ENCODE peak calls at places on chromosomes 3 and 15, in four cellular contexts. One of them, this sample, is unnamed.

GRCh38 chr3:120673116-120673515 is 8.9 kb downstream of the HGD start:
- DNase-seq in trophoblast cell: no peak
- DNase-seq in adipocyte: no peak
- DNase-seq in thoracic aorta: no peak
- DNase-seq in this sample: no peak

GRCh38 chr15:65414841-65415621 is 7.7 kb downstream of the IGDCC4 start:
- DNase-seq in trophoblast cell: no peak
- DNase-seq in adipocyte: peak; percentile 68
- DNase-seq in thoracic aorta: no peak
- DNase-seq in this sample: no peak

GRCh38 chr3:49869525-49870126 is at the start of gene CAMKV:
- DNase-seq in trophoblast cell: no peak
- DNase-seq in adipocyte: peak; percentile 11
- DNase-seq in thoracic aorta: no peak
- DNase-seq in this sample: no peak

GRCh38 chr15:78263351-78263781 is 996 bp upstream of the DNAJA4 start:
- DNase-seq in trophoblast cell: no peak
- DNase-seq in adipocyte: no peak
- DNase-seq in thoracic aorta: no peak
- DNase-seq in this sample: no peak

GRCh38 chr3:170049146-170050000 is 11.6 kb downstream of the GPR160 start:
- DNase-seq in trophoblast cell: peak; percentile 83
- DNase-seq in adipocyte: no peak
- DNase-seq in thoracic aorta: no peak
- DNase-seq in this sample: no peak

GRCh38 chr15:80572337-80572736 is 122.8 kb upstream of the ABHD17C start:
- DNase-seq in trophoblast cell: no peak
- DNase-seq in adipocyte: no peak
- DNase-seq in thoracic aorta: no peak
- DNase-seq in this sample: no peak

GRCh38 chr3:102449930-102450329 is 15.1 kb downstream of the ZPLD1 start:
- DNase-seq in trophoblast cell: no peak
- DNase-seq in adipocyte: no peak
- DNase-seq in thoracic aorta: no peak
- DNase-seq in this sample: no peak

GRCh38 chr3:107884719-107885460 is 205.9 kb downstream of the CD47 start:
- DNase-seq in trophoblast cell: peak; percentile 39
- DNase-seq in adipocyte: peak; percentile 75
- DNase-seq in thoracic aorta: no peak
- DNase-seq in this sample: peak; percentile 77

GRCh38 chr3:141878812-141879211 is 2.4 kb downstream of the ATP1B3 start:
- DNase-seq in trophoblast cell: no peak
- DNase-seq in adipocyte: peak; percentile 74
- DNase-seq in thoracic aorta: no peak
- DNase-seq in this sample: no peak

GRCh38 chr15:89499156-89499555 is 2.8 kb upstream of the RHCG start:
- DNase-seq in trophoblast cell: no peak
- DNase-seq in adipocyte: no peak
- DNase-seq in thoracic aorta: no peak
- DNase-seq in this sample: no peak

GRCh38 chr3:11204697-11205397 is 50.6 kb downstream of the HRH1 start:
- DNase-seq in trophoblast cell: no peak
- DNase-seq in adipocyte: no peak
- DNase-seq in thoracic aorta: no peak
- DNase-seq in this sample: no peak

GRCh38 chr3:81758275-81758674 is 3.2 kb downstream of the GBE1 start:
- DNase-seq in trophoblast cell: no peak
- DNase-seq in adipocyte: peak; percentile 92
- DNase-seq in thoracic aorta: peak; percentile 20
- DNase-seq in this sample: peak; percentile 41

GRCh38 chr15:85772668-85773067 is 22.1 kb downstream of the KLHL25 start:
- DNase-seq in trophoblast cell: no peak
- DNase-seq in adipocyte: no peak
- DNase-seq in thoracic aorta: no peak
- DNase-seq in this sample: no peak

GRCh38 chr3:158782283-158782682 is 19.6 kb upstream of the MFSD1 start:
- DNase-seq in trophoblast cell: no peak
- DNase-seq in adipocyte: peak; percentile 24
- DNase-seq in thoracic aorta: no peak
- DNase-seq in this sample: no peak

GRCh38 chr3:37625690-37626089 is 236.0 kb upstream of the CTDSPL start:
- DNase-seq in trophoblast cell: no peak
- DNase-seq in adipocyte: no peak
- DNase-seq in thoracic aorta: no peak
- DNase-seq in this sample: no peak

GRCh38 chr3:72368331-72368975 is 479.8 kb downstream of the SHQ1 start:
- DNase-seq in trophoblast cell: no peak
- DNase-seq in adipocyte: no peak
- DNase-seq in thoracic aorta: no peak
- DNase-seq in this sample: no peak

GRCh38 chr15:32717290-32718081 is at the start of gene GREM1:
- DNase-seq in trophoblast cell: no peak
- DNase-seq in adipocyte: peak; percentile 89
- DNase-seq in thoracic aorta: no peak
- DNase-seq in this sample: no peak

GRCh38 chr3:146342971-146343370 is 92.1 kb upstream of the PLSCR4 start:
- DNase-seq in trophoblast cell: no peak
- DNase-seq in adipocyte: peak; percentile 18
- DNase-seq in thoracic aorta: no peak
- DNase-seq in this sample: peak; percentile 55

GRCh38 chr3:149377408-149378111 is at the start of gene TM4SF1:
- DNase-seq in trophoblast cell: no peak
- DNase-seq in adipocyte: peak; percentile 47
- DNase-seq in thoracic aorta: peak; percentile 77
- DNase-seq in this sample: no peak

GRCh38 chr15:101171954-101172353 is 79.9 kb downstream of the CHSY1 start:
- DNase-seq in trophoblast cell: no peak
- DNase-seq in adipocyte: no peak
- DNase-seq in thoracic aorta: no peak
- DNase-seq in this sample: no peak

GRCh38 chr3:142609136-142609535 is 12.9 kb downstream of the PLS1 start:
- DNase-seq in trophoblast cell: no peak
- DNase-seq in adipocyte: no peak
- DNase-seq in thoracic aorta: no peak
- DNase-seq in this sample: no peak

GRCh38 chr3:11556234-11556633 is 87.5 kb downstream of the VGLL4 start:
- DNase-seq in trophoblast cell: no peak
- DNase-seq in adipocyte: no peak
- DNase-seq in thoracic aorta: no peak
- DNase-seq in this sample: no peak

GRCh38 chr15:55863911-55864310 is 121.0 kb upstream of the PRTG start:
- DNase-seq in trophoblast cell: no peak
- DNase-seq in adipocyte: no peak
- DNase-seq in thoracic aorta: no peak
- DNase-seq in this sample: no peak

GRCh38 chr15:61335998-61336648 is 107.0 kb upstream of the RORA start:
- DNase-seq in trophoblast cell: no peak
- DNase-seq in adipocyte: no peak
- DNase-seq in thoracic aorta: no peak
- DNase-seq in this sample: no peak

GRCh38 chr15:101288905-101289513 is 6.0 kb downstream of the SNRPA1 start:
- DNase-seq in trophoblast cell: peak; percentile 83
- DNase-seq in adipocyte: peak; percentile 78
- DNase-seq in thoracic aorta: no peak
- DNase-seq in this sample: no peak

GRCh38 chr3:177875786-177876476 is 660.3 kb upstream of the KCNMB2 start:
- DNase-seq in trophoblast cell: no peak
- DNase-seq in adipocyte: peak; percentile 43
- DNase-seq in thoracic aorta: no peak
- DNase-seq in this sample: no peak

GRCh38 chr3:105356988-105357387 is 9.7 kb upstream of the ALCAM start:
- DNase-seq in trophoblast cell: no peak
- DNase-seq in adipocyte: no peak
- DNase-seq in thoracic aorta: no peak
- DNase-seq in this sample: no peak

GRCh38 chr15:98744506-98744905 is 96.2 kb downstream of the IGF1R start:
- DNase-seq in trophoblast cell: no peak
- DNase-seq in adipocyte: no peak
- DNase-seq in thoracic aorta: no peak
- DNase-seq in this sample: no peak

GRCh38 chr3:104437891-104438290 is 928.8 kb upstream of the ALCAM start:
- DNase-seq in trophoblast cell: peak; percentile 81
- DNase-seq in adipocyte: peak; percentile 79
- DNase-seq in thoracic aorta: no peak
- DNase-seq in this sample: no peak

GRCh38 chr15:39130556-39131379 is 450.1 kb upstream of the THBS1 start:
- DNase-seq in trophoblast cell: peak; percentile 43
- DNase-seq in adipocyte: no peak
- DNase-seq in thoracic aorta: no peak
- DNase-seq in this sample: no peak

GRCh38 chr3:141231101-141231922 is at the start of gene PXYLP1:
- DNase-seq in trophoblast cell: peak; percentile 96
- DNase-seq in adipocyte: peak; percentile 96
- DNase-seq in thoracic aorta: peak; percentile 80
- DNase-seq in this sample: peak; percentile 41

GRCh38 chr3:28907616-28908015 is 373.3 kb upstream of the RBMS3 start:
- DNase-seq in trophoblast cell: no peak
- DNase-seq in adipocyte: no peak
- DNase-seq in thoracic aorta: no peak
- DNase-seq in this sample: no peak

GRCh38 chr3:112637700-112638099 is 3.2 kb downstream of the CCDC80 start:
- DNase-seq in trophoblast cell: no peak
- DNase-seq in adipocyte: no peak
- DNase-seq in thoracic aorta: no peak
- DNase-seq in this sample: no peak

GRCh38 chr15:101037090-101037830 is 118.1 kb downstream of the LRRK1 start:
- DNase-seq in trophoblast cell: no peak
- DNase-seq in adipocyte: no peak
- DNase-seq in thoracic aorta: no peak
- DNase-seq in this sample: no peak

DNA sequence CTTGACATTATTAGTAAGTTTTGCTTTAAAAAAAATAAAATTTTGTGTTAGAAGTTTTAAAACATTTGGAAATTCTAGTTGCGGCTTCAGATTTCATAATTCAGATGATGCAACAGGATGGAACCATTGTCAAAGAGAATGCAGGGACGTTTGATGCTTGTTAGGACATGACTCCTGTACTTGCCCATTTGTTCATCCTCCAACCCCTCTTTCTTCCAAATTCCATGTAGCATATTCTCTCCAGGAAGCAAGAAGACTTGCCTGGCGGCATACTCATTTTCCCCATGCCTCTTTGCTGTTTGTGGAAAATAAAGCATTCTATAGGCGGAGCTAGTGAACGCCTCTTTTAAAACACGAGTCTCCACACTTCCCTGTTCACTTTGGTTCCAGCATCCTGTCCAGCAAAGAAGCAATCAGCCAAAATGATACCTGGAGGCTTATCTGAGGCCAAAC is at the start of gene CSTA:
- DNase-seq in trophoblast cell: peak; percentile 67
- DNase-seq in adipocyte: no peak
- DNase-seq in thoracic aorta: no peak
- DNase-seq in this sample: no peak
- H3K4me3 ChIP-seq in trophoblast cell: no peak within 1 kb of the TSS
- H3K4me3 ChIP-seq in adipocyte: peak within 1 kb of the TSS; percentile 65
- H3K4me3 ChIP-seq in thoracic aorta: peak within 1 kb of the TSS; percentile 46
- H3K4me3 ChIP-seq in this sample: no peak within 1 kb of the TSS

GRCh38 chr3:138043266-138044029 is 33.5 kb downstream of the CLDN18 start:
- DNase-seq in trophoblast cell: peak; percentile 66
- DNase-seq in adipocyte: peak; percentile 85
- DNase-seq in thoracic aorta: no peak
- DNase-seq in this sample: peak; percentile 49
- H3K4me3 ChIP-seq in trophoblast cell: no peak overlapping the region
- H3K4me3 ChIP-seq in adipocyte: peak overlapping the region; percentile 43
- H3K4me3 ChIP-seq in thoracic aorta: no peak overlapping the region
- H3K4me3 ChIP-seq in this sample: no peak overlapping the region

DNA sequence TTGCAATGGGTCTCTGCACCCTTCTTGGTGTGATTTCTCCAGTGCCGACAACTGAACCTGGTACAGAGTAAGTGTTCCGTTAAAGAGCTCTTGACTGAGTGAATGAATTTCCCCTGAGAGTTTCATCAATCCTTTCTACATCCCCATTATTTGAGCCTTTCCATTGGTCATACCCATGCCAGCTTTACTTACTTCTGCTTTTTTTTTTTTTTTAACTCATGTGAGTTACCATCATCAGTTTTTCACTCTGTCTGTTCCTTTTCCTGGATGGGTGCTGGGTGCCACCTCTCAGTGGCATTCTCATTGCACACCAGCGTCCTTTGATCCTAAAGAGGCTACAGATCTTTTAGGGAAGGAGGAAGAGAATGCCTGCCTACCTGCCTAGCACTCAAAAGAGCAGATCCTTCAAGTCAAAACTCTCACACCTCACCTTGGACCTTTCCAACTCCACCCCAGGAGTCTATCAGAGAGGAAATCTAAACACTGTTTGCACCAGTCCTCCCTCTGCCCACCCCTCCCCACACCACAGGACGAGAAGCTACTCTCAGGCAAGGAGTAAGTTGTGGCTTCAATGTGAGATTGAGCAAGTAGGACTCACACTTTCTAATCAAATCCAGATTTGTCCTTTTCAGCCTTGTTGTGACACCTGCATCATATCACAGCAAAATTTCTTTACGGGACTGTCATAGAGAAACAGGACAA is 13.1 kb upstream of the USP3 start:
- DNase-seq in trophoblast cell: no peak
- DNase-seq in adipocyte: no peak
- DNase-seq in thoracic aorta: no peak
- DNase-seq in this sample: no peak
- H3K4me3 ChIP-seq in trophoblast cell: no peak overlapping the region
- H3K4me3 ChIP-seq in adipocyte: no peak overlapping the region
- H3K4me3 ChIP-seq in thoracic aorta: no peak overlapping the region
- H3K4me3 ChIP-seq in this sample: no peak overlapping the region

GRCh38 chr3:17740703-17741102 is 1.7 kb downstream of the TBC1D5 start:
- DNase-seq in trophoblast cell: peak; percentile 46
- DNase-seq in adipocyte: peak; percentile 33
- DNase-seq in thoracic aorta: no peak
- DNase-seq in this sample: no peak
- H3K4me3 ChIP-seq in trophoblast cell: no peak overlapping the region
- H3K4me3 ChIP-seq in adipocyte: peak overlapping the region; percentile 87
- H3K4me3 ChIP-seq in thoracic aorta: peak overlapping the region; percentile 98
- H3K4me3 ChIP-seq in this sample: peak overlapping the region; percentile 21

GRCh38 chr3:188520466-188520865 is 366.5 kb downstream of the LPP start:
- DNase-seq in trophoblast cell: no peak
- DNase-seq in adipocyte: no peak
- DNase-seq in thoracic aorta: no peak
- DNase-seq in this sample: no peak
- H3K4me3 ChIP-seq in trophoblast cell: no peak overlapping the region
- H3K4me3 ChIP-seq in adipocyte: no peak overlapping the region
- H3K4me3 ChIP-seq in thoracic aorta: no peak overlapping the region
- H3K4me3 ChIP-seq in this sample: no peak overlapping the region

GRCh38 chr15:24878153-24878552 is 76.6 kb upstream of the SNRPN start:
- DNase-seq in trophoblast cell: no peak
- DNase-seq in adipocyte: no peak
- DNase-seq in thoracic aorta: no peak
- DNase-seq in this sample: no peak
- H3K4me3 ChIP-seq in trophoblast cell: no peak overlapping the region
- H3K4me3 ChIP-seq in adipocyte: peak overlapping the region; percentile 77
- H3K4me3 ChIP-seq in thoracic aorta: peak overlapping the region; percentile 66
- H3K4me3 ChIP-seq in this sample: peak overlapping the region; percentile 34

GRCh38 chr3:119660474-119661150 is at the start of gene POPDC2:
- DNase-seq in trophoblast cell: no peak
- DNase-seq in adipocyte: no peak
- DNase-seq in thoracic aorta: no peak
- DNase-seq in this sample: no peak
- H3K4me3 ChIP-seq in trophoblast cell: peak within 1 kb of the TSS; percentile 56
- H3K4me3 ChIP-seq in adipocyte: no peak within 1 kb of the TSS
- H3K4me3 ChIP-seq in thoracic aorta: peak within 1 kb of the TSS; percentile 46
- H3K4me3 ChIP-seq in this sample: no peak within 1 kb of the TSS

DNA sequence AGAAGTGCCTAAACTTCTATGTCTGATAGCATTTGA is at the start of gene TP63:
- DNase-seq in trophoblast cell: no peak
- DNase-seq in adipocyte: no peak
- DNase-seq in thoracic aorta: no peak
- DNase-seq in this sample: no peak
- H3K4me3 ChIP-seq in trophoblast cell: no peak within 1 kb of the TSS
- H3K4me3 ChIP-seq in adipocyte: no peak within 1 kb of the TSS
- H3K4me3 ChIP-seq in thoracic aorta: no peak within 1 kb of the TSS
- H3K4me3 ChIP-seq in this sample: no peak within 1 kb of the TSS